ENCODE peak calls at places on chromosome 6, in six cellular contexts. V is heart left ventricle, S is upper lobe of left lung, L is A549, R is gastrocnemius medialis, Z is GM12878. M is an unnamed sample.

GRCh38 chr6:116010400-116011095 is 50.1 kb downstream of the FRK start:
- ATAC-seq in V (peak), S (no peak), L (peak), R (peak), Z (peak), M (peak)

GRCh38 chr6:52504778-52505127 is 72.1 kb downstream of the TRAM2 start:
- ATAC-seq in V (no peak), S (no peak), L (no peak), R (no peak), Z (no peak), M (no peak)

GRCh38 chr6:51753635-51754034 is 333.8 kb downstream of the PKHD1 start:
- ATAC-seq in V (peak), S (peak), L (no peak), R (no peak), Z (peak), M (no peak)

GRCh38 chr6:130964289-130964688 is 98.8 kb downstream of the EPB41L2 start:
- ATAC-seq in V (no peak), S (no peak), L (no peak), R (no peak), Z (peak), M (no peak)

GRCh38 chr6:22474283-22474682 is 95.1 kb upstream of the HDGFL1 start:
- ATAC-seq in V (no peak), S (no peak), L (no peak), R (no peak), Z (no peak), M (no peak)

GRCh38 chr6:3250278-3250677 is 8.5 kb upstream of the PSMG4 start:
- ATAC-seq in V (peak), S (no peak), L (no peak), R (no peak), Z (no peak), M (no peak)

GRCh38 chr6:142694054-142694453 is 250.9 kb downstream of the HIVEP2 start:
- ATAC-seq in V (no peak), S (no peak), L (no peak), R (no peak), Z (peak), M (no peak)

GRCh38 chr6:157385482-157385881 is 4.5 kb downstream of the ZDHHC14 start:
- ATAC-seq in V (no peak), S (no peak), L (no peak), R (no peak), Z (peak), M (no peak)

GRCh38 chr6:105985098-105985815 is 100.9 kb upstream of the PRDM1 start:
- ATAC-seq in V (no peak), S (no peak), L (no peak), R (peak), Z (no peak), M (no peak)

GRCh38 chr6:424741-425417 is 33.3 kb downstream of the IRF4 start:
- ATAC-seq in V (no peak), S (no peak), L (no peak), R (no peak), Z (no peak), M (no peak)

GRCh38 chr6:122712093-122712863 is 67.2 kb upstream of the FABP7 start:
- ATAC-seq in V (no peak), S (no peak), L (no peak), R (no peak), Z (peak), M (no peak)

GRCh38 chr6:170058878-170059485 is 231.9 kb downstream of the DLL1 start:
- ATAC-seq in V (no peak), S (peak), L (no peak), R (no peak), Z (no peak), M (no peak)

GRCh38 chr6:106799008-106799952 is 169.9 kb downstream of the QRSL1 start:
- ATAC-seq in V (no peak), S (no peak), L (peak), R (peak), Z (peak), M (no peak)

GRCh38 chr6:47075741-47076421 is 33.7 kb upstream of the ADGRF1 start:
- ATAC-seq in V (peak), S (no peak), L (no peak), R (no peak), Z (no peak), M (no peak)

GRCh38 chr6:170516783-170517616 is 36.1 kb downstream of the PSMB1 start:
- ATAC-seq in V (peak), S (peak), L (peak), R (no peak), Z (peak), M (peak)

GRCh38 chr6:107957909-107958688 is at the start of gene SEC63:
- ATAC-seq in V (peak), S (peak), L (peak), R (peak), Z (peak), M (peak)

GRCh38 chr6:104050455-104050854 is 809.3 kb downstream of the HACE1 start:
- ATAC-seq in V (no peak), S (no peak), L (no peak), R (no peak), Z (no peak), M (no peak)
- TF ChIP-seq POLR2A in V (no peak), S (no peak), L (no peak), R (no peak), Z (no peak), M (no peak)

GRCh38 chr6:109048670-109049415 is 45.8 kb downstream of the SESN1 start:
- ATAC-seq in V (no peak), S (no peak), L (no peak), R (no peak), Z (no peak), M (no peak)

GRCh38 chr6:109050447-109051102 is 44.1 kb downstream of the SESN1 start:
- ATAC-seq in V (no peak), S (no peak), L (no peak), R (no peak), Z (no peak), M (no peak)

GRCh38 chr6:109051301-109051700 is 43.3 kb downstream of the SESN1 start:
- ATAC-seq in V (no peak), S (no peak), L (no peak), R (no peak), Z (no peak), M (no peak)

GRCh38 chr6:109048176-109048575 is 46.5 kb downstream of the SESN1 start:
- ATAC-seq in V (no peak), S (no peak), L (no peak), R (no peak), Z (no peak), M (no peak)

DNA sequence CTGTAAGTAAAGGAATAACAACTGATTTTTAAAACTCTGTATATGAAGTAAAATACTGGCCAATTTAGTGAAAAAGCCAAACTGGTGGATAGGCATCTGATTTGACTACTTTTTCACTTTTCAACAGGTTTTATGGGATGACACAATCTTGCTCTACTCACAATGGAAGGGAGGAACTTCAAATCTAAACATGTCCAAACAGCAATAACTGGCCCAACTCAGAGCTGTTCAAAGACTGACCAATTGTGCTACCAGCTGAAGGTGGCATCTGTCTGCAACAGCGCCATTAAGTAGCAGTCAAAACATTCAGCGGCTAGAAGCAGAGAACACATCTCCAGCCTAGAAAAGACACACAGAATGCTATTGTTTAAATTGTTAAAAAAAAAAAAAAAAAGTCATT is 44.6 kb downstream of the SESN1 start:
- ATAC-seq in V (no peak), S (no peak), L (no peak), R (no peak), Z (no peak), M (no peak)
- H3K27ac ChIP-seq in V (no peak), S (no peak), L (no peak), R (peak), Z (no peak), M (no peak)

GRCh38 chr6:44006123-44006871 is 121.0 kb downstream of the MRPL14 start:
- ATAC-seq in V (no peak), S (no peak), L (no peak), R (no peak), Z (no peak), M (no peak)

GRCh38 chr6:44005507-44005903 is 121.7 kb downstream of the MRPL14 start:
- ATAC-seq in V (peak), S (no peak), L (no peak), R (peak), Z (no peak), M (no peak)

GRCh38 chr6:44003345-44004061 is 123.7 kb downstream of the MRPL14 start:
- ATAC-seq in V (no peak), S (no peak), L (no peak), R (no peak), Z (peak), M (no peak)

GRCh38 chr6:44004136-44004535 is 123.1 kb downstream of the MRPL14 start:
- ATAC-seq in V (no peak), S (no peak), L (no peak), R (peak), Z (no peak), M (no peak)

DNA sequence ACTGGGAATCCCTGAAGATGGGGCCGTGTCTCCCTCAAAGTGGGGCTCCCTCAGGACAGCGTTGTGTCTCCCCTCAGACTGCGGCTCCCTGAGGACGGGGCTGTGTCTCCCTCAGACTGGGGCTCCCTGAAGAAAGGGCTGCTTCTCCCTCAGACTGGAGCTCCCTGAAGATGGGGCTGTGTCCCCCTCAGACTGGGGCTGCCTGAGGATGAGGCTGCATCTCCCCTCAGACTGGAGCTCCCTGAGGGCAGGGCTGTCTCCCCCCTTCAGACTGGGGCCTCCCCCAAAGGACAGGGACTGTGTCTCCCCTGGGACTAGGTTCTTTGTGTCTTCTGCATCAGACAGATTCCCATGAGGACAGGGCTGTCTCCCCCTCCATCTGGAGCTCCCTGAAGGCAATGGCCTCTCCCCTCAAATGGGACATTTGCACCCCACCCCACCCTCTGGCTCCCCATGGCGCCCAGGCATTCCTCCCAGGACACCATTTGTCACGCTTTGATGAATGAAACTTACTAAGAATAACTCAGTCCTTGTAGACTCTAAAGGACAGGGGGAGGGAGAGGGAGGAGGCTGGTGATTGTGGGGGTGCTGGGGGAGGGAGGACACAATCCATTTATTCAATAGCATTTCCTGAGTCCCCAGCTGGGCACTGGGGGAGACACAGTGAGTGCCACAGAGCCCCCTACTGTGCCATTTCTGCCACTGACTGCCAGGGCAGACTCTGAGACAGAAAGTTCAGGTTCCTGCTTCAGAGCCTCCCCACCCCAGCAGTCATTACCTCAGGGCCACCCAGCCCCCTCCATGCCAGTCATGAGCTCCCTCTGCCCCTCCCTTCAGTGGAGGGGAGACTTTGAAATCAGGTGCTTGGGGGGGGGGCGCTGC is 122.4 kb downstream of the MRPL14 start:
- ATAC-seq in V (peak), S (no peak), L (peak), R (peak), Z (peak), M (no peak)
- TF ChIP-seq POLR2A in V (no peak), S (no peak), L (no peak), R (peak), Z (no peak), M (no peak)

GRCh38 chr6:144286503-144287393 is 1.6 kb downstream of the UTRN start:
- ATAC-seq in V (peak), S (peak), L (peak), R (peak), Z (peak), M (peak)
- H3K27ac ChIP-seq in V (peak), S (peak), L (peak), R (peak), Z (no peak), M (peak)

DNA sequence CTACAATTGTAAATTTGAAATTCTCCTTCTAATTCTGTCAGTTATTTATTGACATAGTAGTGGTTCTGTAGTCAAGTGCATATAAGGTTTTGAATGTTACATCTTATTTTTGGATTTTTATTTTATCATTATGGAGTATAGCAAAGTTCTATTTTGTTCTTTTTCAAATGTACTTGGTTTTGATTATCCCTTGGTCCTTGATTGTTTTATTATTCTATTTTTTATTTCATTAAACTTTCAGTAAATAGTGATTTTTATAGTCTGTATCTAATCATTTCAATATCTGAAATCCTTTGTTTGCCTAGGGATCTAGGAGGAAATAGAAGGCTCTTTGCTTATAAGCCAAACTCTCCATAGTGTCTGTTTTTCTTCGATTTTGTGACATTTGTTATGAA is 87.8 kb downstream of the HFE start:
- ATAC-seq in V (no peak), S (no peak), L (no peak), R (no peak), Z (no peak), M (no peak)
- TF ChIP-seq POLR2A in V (no peak), S (no peak), L (no peak), R (no peak), Z (no peak), M (no peak)

GRCh38 chr6:160998217-160998616 is 6.6 kb downstream of the MAP3K4 start:
- ATAC-seq in V (no peak), S (no peak), L (no peak), R (no peak), Z (no peak), M (no peak)
- H3K27ac ChIP-seq in V (no peak), S (no peak), L (no peak), R (no peak), Z (no peak), M (no peak)

GRCh38 chr6:159746759-159747158 is 15.1 kb upstream of the ACAT2 start:
- ATAC-seq in V (peak), S (no peak), L (no peak), R (no peak), Z (no peak), M (no peak)
- TF ChIP-seq POLR2A in V (no peak), S (no peak), L (no peak), R (no peak), Z (no peak), M (no peak)

GRCh38 chr6:31579546-31580445 is 2.4 kb downstream of the LTB start:
- ATAC-seq in V (no peak), S (no peak), L (no peak), R (no peak), Z (peak), M (no peak)
- H3K27ac ChIP-seq in V (no peak), S (peak), L (no peak), R (no peak), Z (peak), M (no peak)

GRCh38 chr6:17237246-17237645 is 43.9 kb upstream of the RBM24 start:
- ATAC-seq in V (no peak), S (no peak), L (no peak), R (peak), Z (no peak), M (no peak)

GRCh38 chr6:17239260-17239659 is 41.9 kb upstream of the RBM24 start:
- ATAC-seq in V (no peak), S (no peak), L (no peak), R (peak), Z (no peak), M (no peak)

DNA sequence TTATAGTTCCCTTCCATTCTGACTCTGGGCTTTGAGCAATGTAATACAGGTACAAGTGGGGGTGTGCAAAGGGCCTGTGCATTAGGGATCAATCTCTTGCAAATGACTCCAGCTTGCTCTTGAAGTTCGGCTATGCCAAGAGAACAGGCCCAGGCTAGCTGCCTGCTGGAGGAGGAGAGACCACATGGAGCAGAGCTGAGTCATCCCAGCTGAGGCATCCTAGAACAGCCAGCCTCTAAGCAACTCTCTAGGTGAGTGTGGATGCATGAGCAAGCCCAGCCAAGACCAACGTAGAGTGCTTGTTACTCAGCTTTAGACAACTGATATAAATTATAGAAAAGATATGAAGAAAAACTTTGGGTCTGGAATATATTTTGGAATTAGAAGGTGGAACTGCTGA is 47.6 kb upstream of the RBM24 start:
- ATAC-seq in V (no peak), S (no peak), L (peak), R (no peak), Z (no peak), M (no peak)
- TF ChIP-seq POLR2A in V (no peak), S (no peak), L (no peak), R (no peak), Z (no peak), M (no peak)

GRCh38 chr6:7204726-7205125 is 97.0 kb downstream of the RREB1 start:
- ATAC-seq in V (no peak), S (no peak), L (no peak), R (no peak), Z (no peak), M (no peak)
- H3K27ac ChIP-seq in V (no peak), S (peak), L (no peak), R (no peak), Z (no peak), M (no peak)

M was measured in gastroesophageal sphincter.